ENCODE peak calls at places on chromosomes 13 and 19, in four cellular contexts. One of them, this sample, is unnamed.

GRCh38 chr13:26482451-26483197 is 74.9 kb upstream of the WASF3 start:
- DNase-seq in H1: peak; percentile 83
- DNase-seq in K562: peak; percentile 57
- DNase-seq in GM12878: peak; percentile 23
- DNase-seq in this sample: peak; percentile 81

GRCh38 chr19:47619763-47620162 is 10.8 kb downstream of the BICRA start:
- DNase-seq in GM12878: no peak
- DNase-seq in H1: no peak
- DNase-seq in K562: peak; percentile 35
- DNase-seq in this sample: no peak

GRCh38 chr19:4618019-4618418 is 21.3 kb upstream of the TNFAIP8L1 start:
- DNase-seq in H1: no peak
- DNase-seq in GM12878: no peak
- DNase-seq in K562: no peak
- DNase-seq in this sample: no peak

GRCh38 chr19:5308471-5309437 is 31.9 kb downstream of the PTPRS start:
- DNase-seq in GM12878: no peak
- DNase-seq in K562: peak; percentile 62
- DNase-seq in H1: no peak
- DNase-seq in this sample: peak; percentile 89

GRCh38 chr19:41776700-41777099 is 19.7 kb upstream of the CEACAM3 start:
- DNase-seq in K562: no peak
- DNase-seq in H1: no peak
- DNase-seq in GM12878: no peak
- DNase-seq in this sample: no peak

GRCh38 chr19:11560404-11560988 is 1.5 kb upstream of the ELOF1 start:
- DNase-seq in GM12878: peak; percentile 83
- DNase-seq in H1: peak; percentile 65
- DNase-seq in K562: peak; percentile 86
- DNase-seq in this sample: peak; percentile 79

GRCh38 chr19:39655613-39656012 is at the start of gene LGALS16:
- DNase-seq in GM12878: no peak
- DNase-seq in K562: no peak
- DNase-seq in H1: no peak
- DNase-seq in this sample: no peak

GRCh38 chr13:20175907-20176652 is 15.2 kb upstream of the GJA3 start:
- DNase-seq in GM12878: no peak
- DNase-seq in H1: no peak
- DNase-seq in K562: no peak
- DNase-seq in this sample: no peak

GRCh38 chr13:42996584-42996983 is 4.5 kb upstream of the EPSTI1 start:
- DNase-seq in K562: no peak
- DNase-seq in GM12878: no peak
- DNase-seq in H1: no peak
- DNase-seq in this sample: no peak

GRCh38 chr13:78030351-78030750 is 111.7 kb upstream of the EDNRB start:
- DNase-seq in K562: no peak
- DNase-seq in H1: no peak
- DNase-seq in GM12878: no peak
- DNase-seq in this sample: no peak

GRCh38 chr19:33766623-33767022 is 30.0 kb upstream of the KCTD15 start:
- DNase-seq in GM12878: no peak
- DNase-seq in H1: no peak
- DNase-seq in K562: no peak
- DNase-seq in this sample: no peak

GRCh38 chr19:33771308-33772101 is 25.2 kb upstream of the KCTD15 start:
- DNase-seq in K562: peak; percentile 78
- DNase-seq in H1: peak; percentile 89
- DNase-seq in GM12878: no peak
- DNase-seq in this sample: peak; percentile 92

GRCh38 chr19:33770107-33770506 is 26.6 kb upstream of the KCTD15 start:
- DNase-seq in GM12878: no peak
- DNase-seq in H1: no peak
- DNase-seq in K562: no peak
- DNase-seq in this sample: no peak

GRCh38 chr19:33767898-33768413 is 28.7 kb upstream of the KCTD15 start:
- DNase-seq in GM12878: no peak
- DNase-seq in K562: peak; percentile 49
- DNase-seq in H1: peak; percentile 95
- DNase-seq in this sample: no peak

GRCh38 chr19:33769208-33769607 is 27.5 kb upstream of the KCTD15 start:
- DNase-seq in H1: no peak
- DNase-seq in K562: no peak
- DNase-seq in GM12878: no peak
- DNase-seq in this sample: no peak
- H3K27ac ChIP-seq in H1: no peak overlapping the region
- H3K27ac ChIP-seq in K562: no peak overlapping the region
- H3K27ac ChIP-seq in GM12878: no peak overlapping the region
- H3K27ac ChIP-seq in this sample: no peak overlapping the region

GRCh38 chr19:16180611-16181010 is 4.6 kb upstream of the FAM32A start:
- DNase-seq in GM12878: no peak
- DNase-seq in K562: no peak
- DNase-seq in H1: no peak
- DNase-seq in this sample: no peak
- TF ChIP-seq NRF1 in GM12878: no peak
- TF ChIP-seq NRF1 in K562: no peak
- TF ChIP-seq NRF1 in H1: no peak
- TF ChIP-seq NRF1 in this sample: no peak

GRCh38 chr19:49070416-49070815 is 2.1 kb downstream of the KCNA7 start:
- DNase-seq in K562: no peak
- DNase-seq in GM12878: no peak
- DNase-seq in H1: no peak
- DNase-seq in this sample: no peak

GRCh38 chr19:49073514-49074378 is 1.2 kb upstream of the KCNA7 start:
- DNase-seq in K562: peak; percentile 84
- DNase-seq in GM12878: no peak
- DNase-seq in H1: peak; percentile 60
- DNase-seq in this sample: peak; percentile 50

GRCh38 chr19:49069026-49069425 is 3.5 kb downstream of the KCNA7 start:
- DNase-seq in K562: no peak
- DNase-seq in H1: no peak
- DNase-seq in GM12878: no peak
- DNase-seq in this sample: no peak

GRCh38 chr19:49067554-49067953 is 2.9 kb upstream of the NTF4 start:
- DNase-seq in H1: no peak
- DNase-seq in K562: no peak
- DNase-seq in GM12878: no peak
- DNase-seq in this sample: no peak

GRCh38 chr19:49071860-49072547 is 495 bp downstream of the KCNA7 start:
- DNase-seq in H1: peak; percentile 95
- DNase-seq in GM12878: no peak
- DNase-seq in K562: peak; percentile 84
- DNase-seq in this sample: peak; percentile 84
- H3K27ac ChIP-seq in H1: no peak overlapping the region
- H3K27ac ChIP-seq in GM12878: no peak overlapping the region
- H3K27ac ChIP-seq in K562: no peak overlapping the region
- H3K27ac ChIP-seq in this sample: no peak overlapping the region

GRCh38 chr13:93775027-93775426 is 548.4 kb downstream of the GPC6 start:
- DNase-seq in H1: no peak
- DNase-seq in GM12878: no peak
- DNase-seq in K562: no peak
- DNase-seq in this sample: no peak

GRCh38 chr13:93776936-93777335 is 550.3 kb downstream of the GPC6 start:
- DNase-seq in K562: no peak
- DNase-seq in H1: no peak
- DNase-seq in GM12878: no peak
- DNase-seq in this sample: no peak

GRCh38 chr13:93777504-93777903 is 550.9 kb downstream of the GPC6 start:
- DNase-seq in GM12878: no peak
- DNase-seq in K562: no peak
- DNase-seq in H1: no peak
- DNase-seq in this sample: no peak

GRCh38 chr13:93778548-93778947 is 551.9 kb downstream of the GPC6 start:
- DNase-seq in K562: no peak
- DNase-seq in GM12878: no peak
- DNase-seq in H1: no peak
- DNase-seq in this sample: no peak

GRCh38 chr13:93775507-93776108 is 549.0 kb downstream of the GPC6 start:
- DNase-seq in H1: no peak
- DNase-seq in GM12878: no peak
- DNase-seq in K562: no peak
- DNase-seq in this sample: no peak
- TF ChIP-seq NRF1 in H1: no peak
- TF ChIP-seq NRF1 in GM12878: no peak
- TF ChIP-seq NRF1 in K562: no peak
- TF ChIP-seq NRF1 in this sample: no peak

GRCh38 chr19:13864223-13864512 is 12.8 kb upstream of the NANOS3 start:
- DNase-seq in H1: peak; percentile 48
- DNase-seq in K562: no peak
- DNase-seq in GM12878: no peak
- DNase-seq in this sample: no peak

GRCh38 chr19:13865578-13866462 is 11.1 kb upstream of the NANOS3 start:
- DNase-seq in K562: no peak
- DNase-seq in GM12878: no peak
- DNase-seq in H1: no peak
- DNase-seq in this sample: peak; percentile 81

GRCh38 chr19:13865243-13865577 is 11.7 kb upstream of the NANOS3 start:
- DNase-seq in H1: no peak
- DNase-seq in GM12878: no peak
- DNase-seq in K562: no peak
- DNase-seq in this sample: no peak

GRCh38 chr19:13866463-13867046 is 10.4 kb upstream of the NANOS3 start:
- DNase-seq in GM12878: no peak
- DNase-seq in H1: no peak
- DNase-seq in K562: no peak
- DNase-seq in this sample: no peak

DNA sequence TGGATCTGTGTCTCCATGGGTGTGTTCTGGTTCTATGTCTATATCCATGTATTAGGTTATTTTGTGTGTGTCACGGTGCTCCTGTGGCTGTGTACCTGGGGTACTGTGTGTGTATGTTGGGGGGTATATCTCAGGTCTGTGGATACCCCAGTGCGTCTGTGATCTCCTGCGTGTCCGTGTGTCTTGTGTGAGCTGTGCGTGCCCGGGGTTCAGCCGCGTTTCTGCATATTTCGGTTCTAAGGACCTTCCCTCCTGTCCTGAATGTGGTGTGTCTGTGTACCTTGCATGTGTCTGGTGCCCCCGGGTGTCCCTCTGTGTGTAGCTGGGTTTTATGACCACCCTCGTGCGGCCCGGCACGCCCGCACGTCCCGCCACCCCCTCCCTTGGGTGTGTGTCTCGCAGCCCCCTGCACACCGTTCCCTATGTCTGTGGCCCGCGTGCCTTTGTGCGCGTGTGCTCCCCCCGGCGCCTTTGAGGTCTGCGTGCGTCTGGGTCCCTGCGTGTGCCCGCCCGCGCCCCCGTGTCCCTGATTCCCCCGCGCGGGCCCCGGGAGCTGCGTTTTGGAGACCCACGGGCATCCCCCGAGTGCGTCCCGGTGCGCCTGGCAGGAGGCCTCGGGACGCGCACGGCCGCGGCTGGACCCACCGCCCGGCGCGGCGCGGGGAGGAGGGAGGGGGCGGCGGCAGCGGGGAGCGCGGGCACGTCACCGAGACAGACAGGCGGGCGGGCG is 12.3 kb upstream of the NANOS3 start:
- DNase-seq in GM12878: no peak
- DNase-seq in K562: no peak
- DNase-seq in H1: no peak
- DNase-seq in this sample: peak; percentile 85
- H3K27ac ChIP-seq in GM12878: no peak overlapping the region
- H3K27ac ChIP-seq in K562: no peak overlapping the region
- H3K27ac ChIP-seq in H1: no peak overlapping the region
- H3K27ac ChIP-seq in this sample: peak overlapping the region; percentile 35

GRCh38 chr13:112697756-112698655 is 8.2 kb downstream of the ATP11A start:
- DNase-seq in K562: no peak
- DNase-seq in H1: no peak
- DNase-seq in GM12878: no peak
- DNase-seq in this sample: no peak
- TF ChIP-seq NRF1 in K562: no peak
- TF ChIP-seq NRF1 in H1: no peak
- TF ChIP-seq NRF1 in GM12878: no peak
- TF ChIP-seq NRF1 in this sample: no peak

DNA sequence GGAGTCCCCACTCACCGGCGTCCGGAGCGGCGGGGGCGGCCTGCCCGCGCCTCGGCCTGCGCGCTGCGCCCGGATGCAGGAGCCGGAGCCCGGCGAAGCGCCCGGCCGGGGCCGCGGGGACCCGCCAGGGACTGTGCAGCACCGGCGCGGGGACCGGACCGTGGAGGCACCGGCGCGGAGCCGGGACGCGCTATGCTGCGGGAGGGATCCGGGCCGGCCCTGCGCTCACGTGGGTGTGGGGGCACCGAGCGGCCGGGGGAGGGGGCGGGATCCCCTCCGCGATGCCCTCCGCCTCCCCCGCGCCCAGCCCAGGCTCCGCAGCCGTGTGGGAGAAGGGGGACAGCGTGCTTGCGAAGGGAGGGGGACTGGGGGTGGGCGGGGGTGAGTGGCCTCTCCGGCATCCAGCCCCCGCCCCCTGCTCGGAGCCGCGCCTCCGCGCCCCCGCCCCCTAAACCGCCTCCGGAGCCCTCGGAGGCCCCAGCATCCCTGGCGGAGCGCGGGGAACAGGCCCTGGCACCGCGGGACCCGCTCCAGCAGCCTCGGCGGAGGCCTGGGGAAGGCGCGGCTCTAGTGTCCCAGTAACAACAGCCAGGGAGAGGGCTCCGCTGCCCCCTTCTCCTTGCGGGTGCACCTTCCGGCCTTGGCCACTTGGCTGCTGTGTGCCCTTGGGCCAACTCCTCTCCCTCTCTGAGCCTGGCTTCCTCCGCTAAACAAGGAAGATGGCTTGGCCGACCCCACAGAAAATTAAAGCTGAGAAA is at the start of gene SLC1A6:
- DNase-seq in H1: peak; percentile 79
- DNase-seq in GM12878: no peak
- DNase-seq in K562: no peak
- DNase-seq in this sample: peak; percentile 28
- H3K27ac ChIP-seq in H1: no peak within 1 kb of the TSS
- H3K27ac ChIP-seq in GM12878: no peak within 1 kb of the TSS
- H3K27ac ChIP-seq in K562: no peak within 1 kb of the TSS
- H3K27ac ChIP-seq in this sample: no peak within 1 kb of the TSS

GRCh38 chr13:100497394-100497793 is 91.2 kb downstream of the GGACT start:
- DNase-seq in K562: peak; percentile 7
- DNase-seq in H1: no peak
- DNase-seq in GM12878: no peak
- DNase-seq in this sample: no peak
- TF ChIP-seq NRF1 in K562: no peak
- TF ChIP-seq NRF1 in H1: no peak
- TF ChIP-seq NRF1 in GM12878: no peak
- TF ChIP-seq NRF1 in this sample: no peak

GRCh38 chr13:99314640-99315176 is 7.5 kb upstream of the GPR183 start:
- DNase-seq in H1: no peak
- DNase-seq in GM12878: no peak
- DNase-seq in K562: peak; percentile 64
- DNase-seq in this sample: no peak

GRCh38 chr13:99312493-99312883 is 5.3 kb upstream of the GPR183 start:
- DNase-seq in H1: no peak
- DNase-seq in K562: no peak
- DNase-seq in GM12878: no peak
- DNase-seq in this sample: peak; percentile 18

GRCh38 chr13:99311748-99312492 is 4.7 kb upstream of the GPR183 start:
- DNase-seq in H1: no peak
- DNase-seq in GM12878: no peak
- DNase-seq in K562: no peak
- DNase-seq in this sample: peak; percentile 19

GRCh38 chr13:99313941-99314340 is 6.7 kb upstream of the GPR183 start:
- DNase-seq in GM12878: no peak
- DNase-seq in H1: no peak
- DNase-seq in K562: no peak
- DNase-seq in this sample: no peak

GRCh38 chr13:99313473-99313872 is 6.3 kb upstream of the GPR183 start:
- DNase-seq in GM12878: no peak
- DNase-seq in K562: no peak
- DNase-seq in H1: no peak
- DNase-seq in this sample: no peak
- H3K27ac ChIP-seq in GM12878: peak overlapping the region; percentile 68
- H3K27ac ChIP-seq in K562: no peak overlapping the region
- H3K27ac ChIP-seq in H1: no peak overlapping the region
- H3K27ac ChIP-seq in this sample: no peak overlapping the region

This sample was measured in SK-N-SH.